ENCODE peak calls at places on chromosome 19, in eight cellular contexts. One of them, this sample, is unnamed.
A peak's percentile ranks its signal among the peaks of the same experiment; 100 is the strongest.

GRCh38 chr19:5803752-5804515 is 933 bp upstream of the NRTN start:
- DNase-seq in K562: peak; percentile 94
- DNase-seq in GM12878: peak; percentile 39
- DNase-seq in HepG2: peak; percentile 83
- DNase-seq in endothelial cell of umbilical vein: peak; percentile 89
- DNase-seq in HCT116: peak; percentile 78
- DNase-seq in A549: peak; percentile 87
- DNase-seq in H1: peak; percentile 88
- DNase-seq in this sample: peak; percentile 89

GRCh38 chr19:31675187-31675913 is 326.1 kb upstream of the TSHZ3 start:
- DNase-seq in endothelial cell of umbilical vein: no peak
- DNase-seq in GM12878: no peak
- DNase-seq in HepG2: no peak
- DNase-seq in A549: no peak
- DNase-seq in K562: no peak
- DNase-seq in H1: no peak
- DNase-seq in HCT116: no peak
- DNase-seq in this sample: no peak

GRCh38 chr19:23392706-23393105 is 2.6 kb downstream of the ZNF91 start:
- DNase-seq in GM12878: no peak
- DNase-seq in K562: no peak
- DNase-seq in HepG2: no peak
- DNase-seq in endothelial cell of umbilical vein: no peak
- DNase-seq in HCT116: no peak
- DNase-seq in H1: no peak
- DNase-seq in A549: no peak
- DNase-seq in this sample: peak; percentile 34

GRCh38 chr19:5014941-5015340 is 46.0 kb downstream of the KDM4B start:
- DNase-seq in endothelial cell of umbilical vein: no peak
- DNase-seq in HCT116: no peak
- DNase-seq in H1: no peak
- DNase-seq in HepG2: no peak
- DNase-seq in A549: no peak
- DNase-seq in GM12878: no peak
- DNase-seq in K562: no peak
- DNase-seq in this sample: no peak

GRCh38 chr19:14333101-14333871 is 48.0 kb upstream of the ADGRE5 start:
- DNase-seq in GM12878: no peak
- DNase-seq in HepG2: no peak
- DNase-seq in A549: peak; percentile 61
- DNase-seq in K562: peak; percentile 31
- DNase-seq in H1: no peak
- DNase-seq in HCT116: no peak
- DNase-seq in endothelial cell of umbilical vein: no peak
- DNase-seq in this sample: no peak

GRCh38 chr19:49862411-49863253 is 4.7 kb downstream of the PNKP start:
- DNase-seq in K562: peak; percentile 54
- DNase-seq in A549: no peak
- DNase-seq in endothelial cell of umbilical vein: no peak
- DNase-seq in HCT116: no peak
- DNase-seq in H1: peak; percentile 62
- DNase-seq in HepG2: peak; percentile 31
- DNase-seq in GM12878: no peak
- DNase-seq in this sample: peak; percentile 58

GRCh38 chr19:49343127-49343526 is 7.9 kb downstream of the CD37 start:
- DNase-seq in GM12878: no peak
- DNase-seq in HCT116: no peak
- DNase-seq in K562: no peak
- DNase-seq in H1: no peak
- DNase-seq in HepG2: no peak
- DNase-seq in A549: no peak
- DNase-seq in endothelial cell of umbilical vein: no peak
- DNase-seq in this sample: no peak

GRCh38 chr19:35559281-35559659 is 4.2 kb downstream of the ATP4A start:
- DNase-seq in A549: no peak
- DNase-seq in HepG2: no peak
- DNase-seq in endothelial cell of umbilical vein: no peak
- DNase-seq in GM12878: peak; percentile 46
- DNase-seq in K562: no peak
- DNase-seq in HCT116: no peak
- DNase-seq in H1: no peak
- DNase-seq in this sample: peak; percentile 77

GRCh38 chr19:55503447-55504251 is 15.4 kb downstream of the SSC5D start:
- DNase-seq in GM12878: peak; percentile 80
- DNase-seq in K562: peak; percentile 98
- DNase-seq in A549: peak; percentile 95
- DNase-seq in H1: peak; percentile 78
- DNase-seq in endothelial cell of umbilical vein: peak; percentile 95
- DNase-seq in HCT116: peak; percentile 89
- DNase-seq in HepG2: peak; percentile 64
- DNase-seq in this sample: peak; percentile 74

GRCh38 chr19:46787040-46787330 is 1.4 kb downstream of the SLC1A5 start:
- DNase-seq in GM12878: no peak
- DNase-seq in HepG2: no peak
- DNase-seq in A549: no peak
- DNase-seq in K562: no peak
- DNase-seq in endothelial cell of umbilical vein: no peak
- DNase-seq in HCT116: no peak
- DNase-seq in H1: no peak
- DNase-seq in this sample: no peak

GRCh38 chr19:58045411-58046050 is 11.7 kb downstream of the ZSCAN1 start:
- DNase-seq in K562: no peak
- DNase-seq in A549: no peak
- DNase-seq in endothelial cell of umbilical vein: no peak
- DNase-seq in HepG2: no peak
- DNase-seq in HCT116: no peak
- DNase-seq in GM12878: no peak
- DNase-seq in H1: no peak
- DNase-seq in this sample: no peak

GRCh38 chr19:15437355-15438123 is 12.2 kb downstream of the WIZ start:
- DNase-seq in H1: no peak
- DNase-seq in endothelial cell of umbilical vein: no peak
- DNase-seq in HCT116: no peak
- DNase-seq in HepG2: peak; percentile 47
- DNase-seq in K562: no peak
- DNase-seq in GM12878: no peak
- DNase-seq in A549: no peak
- DNase-seq in this sample: no peak

GRCh38 chr19:19452241-19453128 is 47.0 kb downstream of the GATAD2A start:
- DNase-seq in K562: no peak
- DNase-seq in A549: no peak
- DNase-seq in HepG2: no peak
- DNase-seq in endothelial cell of umbilical vein: no peak
- DNase-seq in GM12878: no peak
- DNase-seq in H1: no peak
- DNase-seq in HCT116: no peak
- DNase-seq in this sample: no peak

GRCh38 chr19:14774373-14774772 is 4.0 kb downstream of the ADGRE2 start:
- DNase-seq in endothelial cell of umbilical vein: no peak
- DNase-seq in A549: no peak
- DNase-seq in H1: no peak
- DNase-seq in HCT116: no peak
- DNase-seq in HepG2: no peak
- DNase-seq in GM12878: no peak
- DNase-seq in K562: no peak
- DNase-seq in this sample: no peak

GRCh38 chr19:5947435-5947834 is 30.5 kb downstream of the RANBP3 start:
- DNase-seq in endothelial cell of umbilical vein: no peak
- DNase-seq in K562: no peak
- DNase-seq in H1: no peak
- DNase-seq in A549: no peak
- DNase-seq in HepG2: no peak
- DNase-seq in HCT116: no peak
- DNase-seq in GM12878: no peak
- DNase-seq in this sample: no peak

GRCh38 chr19:58059681-58060080 is 599 bp downstream of the ZNF135 start:
- DNase-seq in HCT116: no peak
- DNase-seq in A549: no peak
- DNase-seq in HepG2: no peak
- DNase-seq in endothelial cell of umbilical vein: no peak
- DNase-seq in H1: no peak
- DNase-seq in GM12878: no peak
- DNase-seq in K562: no peak
- DNase-seq in this sample: no peak

GRCh38 chr19:48623556-48624066 is 4.3 kb downstream of the SPHK2 start:
- DNase-seq in HepG2: no peak
- DNase-seq in H1: no peak
- DNase-seq in HCT116: no peak
- DNase-seq in A549: no peak
- DNase-seq in K562: no peak
- DNase-seq in endothelial cell of umbilical vein: no peak
- DNase-seq in GM12878: no peak
- DNase-seq in this sample: no peak

GRCh38 chr19:5330307-5330720 is 10.3 kb downstream of the PTPRS start:
- DNase-seq in GM12878: no peak
- DNase-seq in A549: no peak
- DNase-seq in HepG2: no peak
- DNase-seq in K562: no peak
- DNase-seq in endothelial cell of umbilical vein: no peak
- DNase-seq in H1: no peak
- DNase-seq in HCT116: no peak
- DNase-seq in this sample: no peak

GRCh38 chr19:4636151-4636717 is 3.1 kb upstream of the TNFAIP8L1 start:
- DNase-seq in HepG2: no peak
- DNase-seq in K562: peak; percentile 85
- DNase-seq in H1: no peak
- DNase-seq in A549: peak; percentile 34
- DNase-seq in endothelial cell of umbilical vein: peak; percentile 50
- DNase-seq in GM12878: no peak
- DNase-seq in HCT116: no peak
- DNase-seq in this sample: peak; percentile 58

GRCh38 chr19:42051166-42052115 is 18.6 kb downstream of the GRIK5 start:
- DNase-seq in HepG2: no peak
- DNase-seq in HCT116: no peak
- DNase-seq in GM12878: no peak
- DNase-seq in H1: no peak
- DNase-seq in A549: no peak
- DNase-seq in endothelial cell of umbilical vein: no peak
- DNase-seq in K562: no peak
- DNase-seq in this sample: no peak

GRCh38 chr19:42045575-42045974 is 24.4 kb downstream of the GRIK5 start:
- DNase-seq in HepG2: no peak
- DNase-seq in endothelial cell of umbilical vein: no peak
- DNase-seq in HCT116: no peak
- DNase-seq in A549: no peak
- DNase-seq in K562: no peak
- DNase-seq in H1: no peak
- DNase-seq in GM12878: no peak
- DNase-seq in this sample: no peak

GRCh38 chr19:42053037-42053935 is 16.7 kb downstream of the GRIK5 start:
- DNase-seq in endothelial cell of umbilical vein: no peak
- DNase-seq in A549: no peak
- DNase-seq in HCT116: no peak
- DNase-seq in K562: no peak
- DNase-seq in GM12878: no peak
- DNase-seq in HepG2: no peak
- DNase-seq in H1: no peak
- DNase-seq in this sample: no peak

GRCh38 chr19:42052241-42052863 is 17.7 kb downstream of the GRIK5 start:
- DNase-seq in endothelial cell of umbilical vein: no peak
- DNase-seq in A549: no peak
- DNase-seq in K562: no peak
- DNase-seq in HepG2: no peak
- DNase-seq in HCT116: no peak
- DNase-seq in GM12878: no peak
- DNase-seq in H1: no peak
- DNase-seq in this sample: no peak

GRCh38 chr19:42048992-42049391 is 21.0 kb downstream of the GRIK5 start:
- DNase-seq in K562: no peak
- DNase-seq in HCT116: no peak
- DNase-seq in GM12878: no peak
- DNase-seq in A549: no peak
- DNase-seq in H1: no peak
- DNase-seq in endothelial cell of umbilical vein: no peak
- DNase-seq in HepG2: no peak
- DNase-seq in this sample: peak; percentile 43
- TF ChIP-seq POLR2A in K562: no peak
- TF ChIP-seq POLR2A in HCT116: no peak
- TF ChIP-seq POLR2A in GM12878: no peak
- TF ChIP-seq POLR2A in A549: no peak
- TF ChIP-seq POLR2A in H1: no peak
- TF ChIP-seq POLR2A in endothelial cell of umbilical vein: no peak
- TF ChIP-seq POLR2A in HepG2: no peak
- TF ChIP-seq POLR2A in this sample: no peak

DNA sequence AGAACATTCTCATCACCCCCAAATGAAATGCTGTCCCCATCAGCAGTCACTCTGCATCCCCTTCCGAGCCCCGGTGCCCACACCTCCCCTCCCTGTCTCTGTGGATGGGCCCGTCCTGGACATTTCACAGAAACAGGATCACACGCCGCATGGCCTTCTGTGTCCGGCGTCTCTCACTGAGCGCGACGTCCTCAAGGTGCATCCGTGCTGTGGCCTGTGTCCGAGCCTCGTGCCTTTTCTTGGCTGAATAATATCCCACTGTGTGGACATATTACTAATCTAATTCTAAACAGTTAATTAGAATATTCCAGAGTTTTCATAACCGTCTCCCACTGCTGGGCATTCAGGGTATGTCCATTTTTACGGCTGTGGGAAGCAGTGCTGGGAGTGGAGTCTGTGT is 8.7 kb downstream of the NDUFS7 start:
- DNase-seq in A549: no peak
- DNase-seq in K562: no peak
- DNase-seq in GM12878: no peak
- DNase-seq in HCT116: no peak
- DNase-seq in HepG2: no peak
- DNase-seq in H1: no peak
- DNase-seq in endothelial cell of umbilical vein: no peak
- DNase-seq in this sample: no peak
- TF ChIP-seq MAX in A549: no peak
- TF ChIP-seq MAX in K562: no peak
- TF ChIP-seq MAX in GM12878: no peak
- TF ChIP-seq MAX in HCT116: no peak
- TF ChIP-seq MAX in HepG2: no peak
- TF ChIP-seq MAX in H1: no peak
- TF ChIP-seq MAX in endothelial cell of umbilical vein: no peak
- TF ChIP-seq MAX in this sample: no peak

GRCh38 chr19:3402631-3403443 is 36.5 kb downstream of the NFIC start:
- DNase-seq in HepG2: no peak
- DNase-seq in GM12878: no peak
- DNase-seq in K562: no peak
- DNase-seq in H1: no peak
- DNase-seq in endothelial cell of umbilical vein: no peak
- DNase-seq in HCT116: no peak
- DNase-seq in A549: no peak
- DNase-seq in this sample: no peak
- H3K4me3 ChIP-seq in HepG2: no peak overlapping the region
- H3K4me3 ChIP-seq in GM12878: no peak overlapping the region
- H3K4me3 ChIP-seq in K562: no peak overlapping the region
- H3K4me3 ChIP-seq in H1: no peak overlapping the region
- H3K4me3 ChIP-seq in endothelial cell of umbilical vein: no peak overlapping the region
- H3K4me3 ChIP-seq in HCT116: no peak overlapping the region
- H3K4me3 ChIP-seq in A549: no peak overlapping the region
- H3K4me3 ChIP-seq in this sample: no peak overlapping the region

DNA sequence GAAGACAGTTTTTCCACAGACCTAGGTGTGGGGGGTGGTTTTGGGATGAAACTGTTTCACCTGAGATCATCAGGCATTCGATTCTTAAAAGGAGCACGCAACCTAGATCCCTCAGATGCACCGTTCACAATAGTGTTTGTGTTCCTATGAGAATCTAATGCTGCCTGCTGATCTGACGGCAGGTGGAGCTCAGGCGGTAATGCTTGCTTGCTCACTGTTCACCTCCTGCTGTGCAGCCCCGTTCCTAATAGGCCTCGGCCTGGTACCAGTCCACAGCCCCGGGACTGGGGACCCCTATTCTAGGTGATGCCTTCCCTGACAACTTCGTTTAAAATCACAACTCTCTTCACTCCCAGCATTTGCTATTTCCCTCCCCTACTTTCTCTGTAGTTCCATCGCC is 149.6 kb downstream of the IER2 start:
- DNase-seq in H1: no peak
- DNase-seq in HCT116: no peak
- DNase-seq in HepG2: no peak
- DNase-seq in endothelial cell of umbilical vein: no peak
- DNase-seq in GM12878: no peak
- DNase-seq in K562: no peak
- DNase-seq in A549: no peak
- DNase-seq in this sample: no peak
- TF ChIP-seq POLR2A in H1: no peak
- TF ChIP-seq POLR2A in HCT116: no peak
- TF ChIP-seq POLR2A in HepG2: no peak
- TF ChIP-seq POLR2A in endothelial cell of umbilical vein: no peak
- TF ChIP-seq POLR2A in GM12878: no peak
- TF ChIP-seq POLR2A in K562: no peak
- TF ChIP-seq POLR2A in A549: no peak
- TF ChIP-seq POLR2A in this sample: no peak

This sample was measured in NB4.